ENCODE peak calls at places on chromosomes 3 and 15, in seven cellular contexts. One of them, this sample, is unnamed.

GRCh38 chr15:99176757-99177156 is 71.9 kb downstream of the SYNM start:
- DNase-seq in IMR-90: no peak
- DNase-seq in PC-9: no peak
- DNase-seq in heart right ventricle: no peak
- DNase-seq in MM.1S: no peak
- DNase-seq in brain microvascular endothelial cell: no peak
- DNase-seq in upper lobe of right lung: no peak
- DNase-seq in this sample: no peak

GRCh38 chr3:142319094-142319493 is 93.7 kb upstream of the GK5 start:
- DNase-seq in IMR-90: peak
- DNase-seq in PC-9: no peak
- DNase-seq in heart right ventricle: no peak
- DNase-seq in MM.1S: no peak
- DNase-seq in brain microvascular endothelial cell: peak
- DNase-seq in upper lobe of right lung: no peak
- DNase-seq in this sample: peak

GRCh38 chr15:82933576-82933975 is 18.9 kb downstream of the HOMER2 start:
- DNase-seq in IMR-90: no peak
- DNase-seq in PC-9: no peak
- DNase-seq in heart right ventricle: no peak
- DNase-seq in MM.1S: no peak
- DNase-seq in brain microvascular endothelial cell: no peak
- DNase-seq in upper lobe of right lung: no peak
- DNase-seq in this sample: no peak

GRCh38 chr15:65525622-65526021 is 4.6 kb upstream of the HACD3 start:
- DNase-seq in IMR-90: no peak
- DNase-seq in PC-9: no peak
- DNase-seq in heart right ventricle: peak
- DNase-seq in MM.1S: no peak
- DNase-seq in brain microvascular endothelial cell: peak
- DNase-seq in upper lobe of right lung: no peak
- DNase-seq in this sample: no peak

GRCh38 chr3:192850501-192850981 is 67.1 kb downstream of the MB21D2 start:
- DNase-seq in IMR-90: peak
- DNase-seq in PC-9: peak
- DNase-seq in heart right ventricle: no peak
- DNase-seq in MM.1S: no peak
- DNase-seq in brain microvascular endothelial cell: peak
- DNase-seq in upper lobe of right lung: no peak
- DNase-seq in this sample: peak

GRCh38 chr3:160150525-160150924 is 74.7 kb upstream of the C3orf80 start:
- DNase-seq in IMR-90: peak
- DNase-seq in PC-9: no peak
- DNase-seq in heart right ventricle: no peak
- DNase-seq in MM.1S: no peak
- DNase-seq in brain microvascular endothelial cell: peak
- DNase-seq in upper lobe of right lung: no peak
- DNase-seq in this sample: peak

GRCh38 chr15:52013151-52013791 is 5.7 kb upstream of the MAPK6 start:
- DNase-seq in IMR-90: peak
- DNase-seq in PC-9: no peak
- DNase-seq in heart right ventricle: no peak
- DNase-seq in MM.1S: no peak
- DNase-seq in brain microvascular endothelial cell: peak
- DNase-seq in upper lobe of right lung: no peak
- DNase-seq in this sample: peak

GRCh38 chr15:64009798-64010241 is 36.5 kb downstream of the DAPK2 start:
- DNase-seq in IMR-90: peak
- DNase-seq in PC-9: peak
- DNase-seq in heart right ventricle: no peak
- DNase-seq in MM.1S: no peak
- DNase-seq in brain microvascular endothelial cell: peak
- DNase-seq in upper lobe of right lung: no peak
- DNase-seq in this sample: peak

GRCh38 chr3:141680620-141681389 is 57.3 kb upstream of the RNF7 start:
- DNase-seq in IMR-90: peak
- DNase-seq in PC-9: peak
- DNase-seq in heart right ventricle: peak
- DNase-seq in MM.1S: no peak
- DNase-seq in brain microvascular endothelial cell: peak
- DNase-seq in upper lobe of right lung: no peak
- DNase-seq in this sample: peak

GRCh38 chr3:167151671-167152070 is 228.4 kb downstream of the ZBBX start:
- DNase-seq in IMR-90: no peak
- DNase-seq in PC-9: no peak
- DNase-seq in heart right ventricle: no peak
- DNase-seq in MM.1S: peak
- DNase-seq in brain microvascular endothelial cell: no peak
- DNase-seq in upper lobe of right lung: no peak
- DNase-seq in this sample: no peak

GRCh38 chr3:194340757-194341400 is 10.2 kb downstream of the CPN2 start:
- DNase-seq in IMR-90: no peak
- DNase-seq in PC-9: no peak
- DNase-seq in heart right ventricle: no peak
- DNase-seq in MM.1S: no peak
- DNase-seq in brain microvascular endothelial cell: no peak
- DNase-seq in upper lobe of right lung: no peak
- DNase-seq in this sample: no peak

GRCh38 chr15:67124911-67125588 is 59.6 kb downstream of the SMAD3 start:
- DNase-seq in IMR-90: no peak
- DNase-seq in PC-9: no peak
- DNase-seq in heart right ventricle: no peak
- DNase-seq in MM.1S: no peak
- DNase-seq in brain microvascular endothelial cell: no peak
- DNase-seq in upper lobe of right lung: no peak
- DNase-seq in this sample: no peak

GRCh38 chr15:39698444-39699390 is 83.9 kb downstream of the FSIP1 start:
- DNase-seq in IMR-90: no peak
- DNase-seq in PC-9: no peak
- DNase-seq in heart right ventricle: no peak
- DNase-seq in MM.1S: no peak
- DNase-seq in brain microvascular endothelial cell: no peak
- DNase-seq in upper lobe of right lung: no peak
- DNase-seq in this sample: no peak

GRCh38 chr3:170233532-170233931 is 11.3 kb downstream of the PRKCI start:
- DNase-seq in IMR-90: peak
- DNase-seq in PC-9: peak
- DNase-seq in heart right ventricle: no peak
- DNase-seq in MM.1S: no peak
- DNase-seq in brain microvascular endothelial cell: peak
- DNase-seq in upper lobe of right lung: peak
- DNase-seq in this sample: peak

GRCh38 chr3:114336122-114336697 is 42.4 kb downstream of the TIGIT start:
- DNase-seq in IMR-90: peak
- DNase-seq in PC-9: no peak
- DNase-seq in heart right ventricle: no peak
- DNase-seq in MM.1S: peak
- DNase-seq in brain microvascular endothelial cell: no peak
- DNase-seq in upper lobe of right lung: no peak
- DNase-seq in this sample: peak

GRCh38 chr3:150312018-150312657 is 96.0 kb upstream of the TSC22D2 start:
- DNase-seq in IMR-90: no peak
- DNase-seq in PC-9: no peak
- DNase-seq in heart right ventricle: no peak
- DNase-seq in MM.1S: no peak
- DNase-seq in brain microvascular endothelial cell: no peak
- DNase-seq in upper lobe of right lung: no peak
- DNase-seq in this sample: no peak

GRCh38 chr3:156366559-156366958 is 188.4 kb downstream of the SSR3 start:
- DNase-seq in IMR-90: no peak
- DNase-seq in PC-9: no peak
- DNase-seq in heart right ventricle: no peak
- DNase-seq in MM.1S: no peak
- DNase-seq in brain microvascular endothelial cell: no peak
- DNase-seq in upper lobe of right lung: no peak
- DNase-seq in this sample: no peak

GRCh38 chr3:54746722-54747121 is 181.1 kb downstream of the LRTM1 start:
- DNase-seq in IMR-90: no peak
- DNase-seq in PC-9: no peak
- DNase-seq in heart right ventricle: no peak
- DNase-seq in MM.1S: no peak
- DNase-seq in brain microvascular endothelial cell: no peak
- DNase-seq in upper lobe of right lung: no peak
- DNase-seq in this sample: no peak

GRCh38 chr15:81235276-81235675 is 38.6 kb downstream of the IL16 start:
- DNase-seq in IMR-90: peak
- DNase-seq in PC-9: no peak
- DNase-seq in heart right ventricle: no peak
- DNase-seq in MM.1S: no peak
- DNase-seq in brain microvascular endothelial cell: no peak
- DNase-seq in upper lobe of right lung: no peak
- DNase-seq in this sample: peak

GRCh38 chr3:197942956-197943556 is 6.9 kb upstream of the RPL35A start:
- DNase-seq in IMR-90: peak
- DNase-seq in PC-9: no peak
- DNase-seq in heart right ventricle: no peak
- DNase-seq in MM.1S: peak
- DNase-seq in brain microvascular endothelial cell: peak
- DNase-seq in upper lobe of right lung: no peak
- DNase-seq in this sample: peak

GRCh38 chr15:89362203-89363101 is 27.8 kb upstream of the POLG start:
- DNase-seq in IMR-90: no peak
- DNase-seq in PC-9: no peak
- DNase-seq in heart right ventricle: no peak
- DNase-seq in MM.1S: no peak
- DNase-seq in brain microvascular endothelial cell: no peak
- DNase-seq in upper lobe of right lung: no peak
- DNase-seq in this sample: no peak

GRCh38 chr3:197599089-197599765 is 43.5 kb upstream of the BDH1 start:
- DNase-seq in IMR-90: peak
- DNase-seq in PC-9: peak
- DNase-seq in heart right ventricle: peak
- DNase-seq in MM.1S: peak
- DNase-seq in brain microvascular endothelial cell: peak
- DNase-seq in upper lobe of right lung: peak
- DNase-seq in this sample: peak

GRCh38 chr3:188553569-188553968 is 399.6 kb downstream of the LPP start:
- DNase-seq in IMR-90: no peak
- DNase-seq in PC-9: no peak
- DNase-seq in heart right ventricle: no peak
- DNase-seq in MM.1S: no peak
- DNase-seq in brain microvascular endothelial cell: no peak
- DNase-seq in upper lobe of right lung: no peak
- DNase-seq in this sample: no peak

GRCh38 chr3:44348993-44349392 is 10.4 kb downstream of the TCAIM start:
- DNase-seq in IMR-90: no peak
- DNase-seq in PC-9: no peak
- DNase-seq in heart right ventricle: no peak
- DNase-seq in MM.1S: no peak
- DNase-seq in brain microvascular endothelial cell: no peak
- DNase-seq in upper lobe of right lung: no peak
- DNase-seq in this sample: no peak

GRCh38 chr3:101720851-101721649 is 3.4 kb upstream of the CEP97 start:
- DNase-seq in IMR-90: peak
- DNase-seq in PC-9: no peak
- DNase-seq in heart right ventricle: no peak
- DNase-seq in MM.1S: peak
- DNase-seq in brain microvascular endothelial cell: no peak
- DNase-seq in upper lobe of right lung: no peak
- DNase-seq in this sample: peak

GRCh38 chr3:155386306-155386705 is 92.8 kb upstream of the STRIT1 start:
- DNase-seq in IMR-90: no peak
- DNase-seq in PC-9: no peak
- DNase-seq in heart right ventricle: no peak
- DNase-seq in MM.1S: no peak
- DNase-seq in brain microvascular endothelial cell: no peak
- DNase-seq in upper lobe of right lung: no peak
- DNase-seq in this sample: no peak

GRCh38 chr15:30992465-30992864 is 1.0 kb upstream of the MTMR10 start:
- DNase-seq in IMR-90: no peak
- DNase-seq in PC-9: no peak
- DNase-seq in heart right ventricle: no peak
- DNase-seq in MM.1S: no peak
- DNase-seq in brain microvascular endothelial cell: no peak
- DNase-seq in upper lobe of right lung: peak
- DNase-seq in this sample: no peak

GRCh38 chr15:88905576-88905975 is 7.6 kb downstream of the MFGE8 start:
- DNase-seq in IMR-90: no peak
- DNase-seq in PC-9: no peak
- DNase-seq in heart right ventricle: no peak
- DNase-seq in MM.1S: no peak
- DNase-seq in brain microvascular endothelial cell: no peak
- DNase-seq in upper lobe of right lung: peak
- DNase-seq in this sample: no peak

GRCh38 chr3:193819117-193819978 is 226.3 kb downstream of the OPA1 start:
- DNase-seq in IMR-90: no peak
- DNase-seq in PC-9: no peak
- DNase-seq in heart right ventricle: no peak
- DNase-seq in MM.1S: no peak
- DNase-seq in brain microvascular endothelial cell: no peak
- DNase-seq in upper lobe of right lung: no peak
- DNase-seq in this sample: no peak

GRCh38 chr3:82495655-82496054 is 734.2 kb upstream of the GBE1 start:
- DNase-seq in IMR-90: no peak
- DNase-seq in PC-9: no peak
- DNase-seq in heart right ventricle: no peak
- DNase-seq in MM.1S: no peak
- DNase-seq in brain microvascular endothelial cell: no peak
- DNase-seq in upper lobe of right lung: no peak
- DNase-seq in this sample: no peak

GRCh38 chr3:126654571-126655393 is at the start of gene TXNRD3:
- DNase-seq in IMR-90: peak
- DNase-seq in PC-9: peak
- DNase-seq in heart right ventricle: peak
- DNase-seq in MM.1S: peak
- DNase-seq in brain microvascular endothelial cell: peak
- DNase-seq in upper lobe of right lung: peak
- DNase-seq in this sample: peak
- TF ChIP-seq CTCF in IMR-90: peak
- TF ChIP-seq CTCF in PC-9: no peak
- TF ChIP-seq CTCF in heart right ventricle: no peak
- TF ChIP-seq CTCF in MM.1S: no peak
- TF ChIP-seq CTCF in brain microvascular endothelial cell: no peak
- TF ChIP-seq CTCF in upper lobe of right lung: peak
- TF ChIP-seq CTCF in this sample: no peak

GRCh38 chr3:174436367-174436766 is 422.8 kb upstream of the NAALADL2 start:
- DNase-seq in IMR-90: no peak
- DNase-seq in PC-9: no peak
- DNase-seq in heart right ventricle: no peak
- DNase-seq in MM.1S: peak
- DNase-seq in brain microvascular endothelial cell: no peak
- DNase-seq in upper lobe of right lung: no peak
- DNase-seq in this sample: no peak
- H3K4me3 ChIP-seq in IMR-90: no peak
- H3K4me3 ChIP-seq in PC-9: no peak
- H3K4me3 ChIP-seq in heart right ventricle: no peak
- H3K4me3 ChIP-seq in MM.1S: peak
- H3K4me3 ChIP-seq in brain microvascular endothelial cell: no peak
- H3K4me3 ChIP-seq in upper lobe of right lung: no peak
- H3K4me3 ChIP-seq in this sample: no peak

GRCh38 chr15:48334260-48334659 is 3.0 kb downstream of the DUT start:
- DNase-seq in IMR-90: no peak
- DNase-seq in PC-9: no peak
- DNase-seq in heart right ventricle: no peak
- DNase-seq in MM.1S: no peak
- DNase-seq in brain microvascular endothelial cell: no peak
- DNase-seq in upper lobe of right lung: no peak
- DNase-seq in this sample: no peak
- TF ChIP-seq CTCF in IMR-90: no peak
- TF ChIP-seq CTCF in PC-9: no peak
- TF ChIP-seq CTCF in heart right ventricle: no peak
- TF ChIP-seq CTCF in MM.1S: no peak
- TF ChIP-seq CTCF in brain microvascular endothelial cell: no peak
- TF ChIP-seq CTCF in upper lobe of right lung: no peak
- TF ChIP-seq CTCF in this sample: no peak

GRCh38 chr3:129280183-129280582 is 1.5 kb downstream of the HMCES start:
- DNase-seq in IMR-90: no peak
- DNase-seq in PC-9: no peak
- DNase-seq in heart right ventricle: no peak
- DNase-seq in MM.1S: no peak
- DNase-seq in brain microvascular endothelial cell: no peak
- DNase-seq in upper lobe of right lung: no peak
- DNase-seq in this sample: no peak
- H3K4me3 ChIP-seq in IMR-90: no peak
- H3K4me3 ChIP-seq in PC-9: peak
- H3K4me3 ChIP-seq in heart right ventricle: peak
- H3K4me3 ChIP-seq in MM.1S: peak
- H3K4me3 ChIP-seq in brain microvascular endothelial cell: no peak
- H3K4me3 ChIP-seq in upper lobe of right lung: peak
- H3K4me3 ChIP-seq in this sample: no peak